ENCODE peak calls at places on chromosomes 13 and 19, in six cellular contexts. One of them, this sample, is unnamed.
A peak's percentile ranks its signal among the peaks of the same experiment; 100 is the strongest.

GRCh38 chr19:8832132-8833021 is at the start of the genes MBD3L1 and ZNF558:
- DNase-seq in stimulated activated CD4-positive, alpha-beta T cell treated with anti-CD3 and anti-CD28 coated beads, Interleukin-1b, Interleukin-23, amount 100 ng/mL, for 48 hours: peak; percentile 99
- DNase-seq in COR-L47: peak; percentile 96
- DNase-seq in T-helper 9 cell: peak; percentile 99
- DNase-seq in MM.1S: peak; percentile 96
- DNase-seq in adipocyte: peak; percentile 98
- DNase-seq in this sample: peak; percentile 98

GRCh38 chr19:40716031-40716654 is 543 bp downstream of the COQ8B start:
- DNase-seq in MM.1S: no peak
- DNase-seq in adipocyte: no peak
- DNase-seq in stimulated activated CD4-positive, alpha-beta T cell treated with anti-CD3 and anti-CD28 coated beads, Interleukin-1b, Interleukin-23, amount 100 ng/mL, for 48 hours: peak; percentile 81
- DNase-seq in T-helper 9 cell: peak; percentile 48
- DNase-seq in COR-L47: no peak
- DNase-seq in this sample: peak; percentile 87

GRCh38 chr19:5014941-5015340 is 46.0 kb downstream of the KDM4B start:
- DNase-seq in adipocyte: no peak
- DNase-seq in T-helper 9 cell: no peak
- DNase-seq in COR-L47: no peak
- DNase-seq in MM.1S: no peak
- DNase-seq in stimulated activated CD4-positive, alpha-beta T cell treated with anti-CD3 and anti-CD28 coated beads, Interleukin-1b, Interleukin-23, amount 100 ng/mL, for 48 hours: no peak
- DNase-seq in this sample: no peak

GRCh38 chr13:27264181-27264580 is 6.4 kb upstream of the RASL11A start:
- DNase-seq in MM.1S: no peak
- DNase-seq in COR-L47: peak; percentile 34
- DNase-seq in T-helper 9 cell: no peak
- DNase-seq in adipocyte: peak; percentile 74
- DNase-seq in stimulated activated CD4-positive, alpha-beta T cell treated with anti-CD3 and anti-CD28 coated beads, Interleukin-1b, Interleukin-23, amount 100 ng/mL, for 48 hours: no peak
- DNase-seq in this sample: no peak

GRCh38 chr19:40614595-40615411 is 13.6 kb downstream of the LTBP4 start:
- DNase-seq in T-helper 9 cell: peak; percentile 73
- DNase-seq in adipocyte: peak; percentile 95
- DNase-seq in MM.1S: peak; percentile 54
- DNase-seq in COR-L47: no peak
- DNase-seq in stimulated activated CD4-positive, alpha-beta T cell treated with anti-CD3 and anti-CD28 coated beads, Interleukin-1b, Interleukin-23, amount 100 ng/mL, for 48 hours: peak; percentile 98
- DNase-seq in this sample: peak; percentile 66

GRCh38 chr13:25607096-25607495 is 235.3 kb downstream of the ATP8A2 start:
- DNase-seq in stimulated activated CD4-positive, alpha-beta T cell treated with anti-CD3 and anti-CD28 coated beads, Interleukin-1b, Interleukin-23, amount 100 ng/mL, for 48 hours: no peak
- DNase-seq in COR-L47: no peak
- DNase-seq in T-helper 9 cell: no peak
- DNase-seq in MM.1S: no peak
- DNase-seq in adipocyte: no peak
- DNase-seq in this sample: no peak

GRCh38 chr13:114067381-114067885 is 65.0 kb downstream of the RASA3 start:
- DNase-seq in stimulated activated CD4-positive, alpha-beta T cell treated with anti-CD3 and anti-CD28 coated beads, Interleukin-1b, Interleukin-23, amount 100 ng/mL, for 48 hours: peak; percentile 52
- DNase-seq in MM.1S: peak; percentile 95
- DNase-seq in T-helper 9 cell: no peak
- DNase-seq in adipocyte: peak; percentile 53
- DNase-seq in COR-L47: no peak
- DNase-seq in this sample: no peak

GRCh38 chr19:45103625-45104319 is 10.8 kb downstream of the PPP1R37 start:
- DNase-seq in COR-L47: peak; percentile 59
- DNase-seq in stimulated activated CD4-positive, alpha-beta T cell treated with anti-CD3 and anti-CD28 coated beads, Interleukin-1b, Interleukin-23, amount 100 ng/mL, for 48 hours: no peak
- DNase-seq in adipocyte: no peak
- DNase-seq in T-helper 9 cell: no peak
- DNase-seq in MM.1S: no peak
- DNase-seq in this sample: peak; percentile 96

GRCh38 chr13:26719356-26719945 is 41.1 kb downstream of the GPR12 start:
- DNase-seq in adipocyte: peak; percentile 1
- DNase-seq in MM.1S: no peak
- DNase-seq in COR-L47: peak; percentile 62
- DNase-seq in stimulated activated CD4-positive, alpha-beta T cell treated with anti-CD3 and anti-CD28 coated beads, Interleukin-1b, Interleukin-23, amount 100 ng/mL, for 48 hours: no peak
- DNase-seq in T-helper 9 cell: no peak
- DNase-seq in this sample: peak; percentile 48

GRCh38 chr19:41263042-41263849 is 926 bp upstream of the HNRNPUL1 start:
- DNase-seq in adipocyte: peak; percentile 83
- DNase-seq in stimulated activated CD4-positive, alpha-beta T cell treated with anti-CD3 and anti-CD28 coated beads, Interleukin-1b, Interleukin-23, amount 100 ng/mL, for 48 hours: peak; percentile 92
- DNase-seq in COR-L47: peak; percentile 75
- DNase-seq in T-helper 9 cell: peak; percentile 84
- DNase-seq in MM.1S: peak; percentile 61
- DNase-seq in this sample: peak; percentile 90

GRCh38 chr13:30033681-30034447 is 183.4 kb upstream of the UBL3 start:
- DNase-seq in MM.1S: no peak
- DNase-seq in adipocyte: peak; percentile 90
- DNase-seq in T-helper 9 cell: no peak
- DNase-seq in stimulated activated CD4-positive, alpha-beta T cell treated with anti-CD3 and anti-CD28 coated beads, Interleukin-1b, Interleukin-23, amount 100 ng/mL, for 48 hours: no peak
- DNase-seq in COR-L47: no peak
- DNase-seq in this sample: peak; percentile 8

GRCh38 chr13:95485518-95486144 is 66.9 kb upstream of the CLDN10 start:
- DNase-seq in stimulated activated CD4-positive, alpha-beta T cell treated with anti-CD3 and anti-CD28 coated beads, Interleukin-1b, Interleukin-23, amount 100 ng/mL, for 48 hours: no peak
- DNase-seq in T-helper 9 cell: no peak
- DNase-seq in COR-L47: no peak
- DNase-seq in MM.1S: no peak
- DNase-seq in adipocyte: no peak
- DNase-seq in this sample: no peak

GRCh38 chr13:33519561-33520479 is 234.3 kb upstream of the STARD13 start:
- DNase-seq in stimulated activated CD4-positive, alpha-beta T cell treated with anti-CD3 and anti-CD28 coated beads, Interleukin-1b, Interleukin-23, amount 100 ng/mL, for 48 hours: no peak
- DNase-seq in adipocyte: peak; percentile 85
- DNase-seq in MM.1S: no peak
- DNase-seq in COR-L47: no peak
- DNase-seq in T-helper 9 cell: no peak
- DNase-seq in this sample: peak; percentile 46

GRCh38 chr19:3852614-3853254 is 16.1 kb downstream of the ZFR2 start:
- DNase-seq in stimulated activated CD4-positive, alpha-beta T cell treated with anti-CD3 and anti-CD28 coated beads, Interleukin-1b, Interleukin-23, amount 100 ng/mL, for 48 hours: no peak
- DNase-seq in adipocyte: peak; percentile 53
- DNase-seq in MM.1S: peak; percentile 65
- DNase-seq in COR-L47: no peak
- DNase-seq in T-helper 9 cell: peak; percentile 18
- DNase-seq in this sample: peak; percentile 74

GRCh38 chr19:52896431-52897148 is 845 bp downstream of the ZNF320 start:
- DNase-seq in COR-L47: peak; percentile 17
- DNase-seq in stimulated activated CD4-positive, alpha-beta T cell treated with anti-CD3 and anti-CD28 coated beads, Interleukin-1b, Interleukin-23, amount 100 ng/mL, for 48 hours: no peak
- DNase-seq in T-helper 9 cell: no peak
- DNase-seq in adipocyte: peak; percentile 37
- DNase-seq in MM.1S: no peak
- DNase-seq in this sample: peak; percentile 71

GRCh38 chr13:73932091-73932490 is 202.1 kb downstream of the KLF12 start:
- DNase-seq in MM.1S: no peak
- DNase-seq in T-helper 9 cell: no peak
- DNase-seq in adipocyte: no peak
- DNase-seq in COR-L47: no peak
- DNase-seq in stimulated activated CD4-positive, alpha-beta T cell treated with anti-CD3 and anti-CD28 coated beads, Interleukin-1b, Interleukin-23, amount 100 ng/mL, for 48 hours: no peak
- DNase-seq in this sample: no peak

GRCh38 chr13:32846020-32846451 is 170.2 kb upstream of the KL start:
- DNase-seq in COR-L47: no peak
- DNase-seq in T-helper 9 cell: no peak
- DNase-seq in MM.1S: no peak
- DNase-seq in adipocyte: no peak
- DNase-seq in stimulated activated CD4-positive, alpha-beta T cell treated with anti-CD3 and anti-CD28 coated beads, Interleukin-1b, Interleukin-23, amount 100 ng/mL, for 48 hours: peak; percentile 35
- DNase-seq in this sample: peak; percentile 75

GRCh38 chr19:35736913-35737886 is 5.1 kb downstream of the IGFLR1 start:
- DNase-seq in T-helper 9 cell: no peak
- DNase-seq in adipocyte: no peak
- DNase-seq in MM.1S: no peak
- DNase-seq in COR-L47: no peak
- DNase-seq in stimulated activated CD4-positive, alpha-beta T cell treated with anti-CD3 and anti-CD28 coated beads, Interleukin-1b, Interleukin-23, amount 100 ng/mL, for 48 hours: no peak
- DNase-seq in this sample: peak; percentile 9

GRCh38 chr19:50703915-50704548 is 15.6 kb downstream of the SHANK1 start:
- DNase-seq in stimulated activated CD4-positive, alpha-beta T cell treated with anti-CD3 and anti-CD28 coated beads, Interleukin-1b, Interleukin-23, amount 100 ng/mL, for 48 hours: no peak
- DNase-seq in T-helper 9 cell: no peak
- DNase-seq in adipocyte: no peak
- DNase-seq in COR-L47: no peak
- DNase-seq in MM.1S: no peak
- DNase-seq in this sample: peak; percentile 29

GRCh38 chr13:33340631-33341030 is 55.1 kb upstream of the STARD13 start:
- DNase-seq in COR-L47: no peak
- DNase-seq in stimulated activated CD4-positive, alpha-beta T cell treated with anti-CD3 and anti-CD28 coated beads, Interleukin-1b, Interleukin-23, amount 100 ng/mL, for 48 hours: no peak
- DNase-seq in T-helper 9 cell: no peak
- DNase-seq in adipocyte: peak; percentile 87
- DNase-seq in MM.1S: no peak
- DNase-seq in this sample: no peak

GRCh38 chr19:12293771-12294307 is 844 bp downstream of the ZNF44 start:
- DNase-seq in COR-L47: peak; percentile 12
- DNase-seq in MM.1S: peak; percentile 80
- DNase-seq in T-helper 9 cell: peak; percentile 34
- DNase-seq in stimulated activated CD4-positive, alpha-beta T cell treated with anti-CD3 and anti-CD28 coated beads, Interleukin-1b, Interleukin-23, amount 100 ng/mL, for 48 hours: peak; percentile 52
- DNase-seq in adipocyte: peak; percentile 88
- DNase-seq in this sample: peak; percentile 62

GRCh38 chr13:40668335-40668734 is 1.9 kb upstream of the FOXO1 start:
- DNase-seq in T-helper 9 cell: no peak
- DNase-seq in stimulated activated CD4-positive, alpha-beta T cell treated with anti-CD3 and anti-CD28 coated beads, Interleukin-1b, Interleukin-23, amount 100 ng/mL, for 48 hours: no peak
- DNase-seq in MM.1S: peak; percentile 29
- DNase-seq in COR-L47: no peak
- DNase-seq in adipocyte: peak; percentile 51
- DNase-seq in this sample: no peak

GRCh38 chr19:39212377-39212742 is 8.3 kb upstream of the SYCN start:
- DNase-seq in MM.1S: peak; percentile 18
- DNase-seq in T-helper 9 cell: peak; percentile 46
- DNase-seq in adipocyte: peak; percentile 16
- DNase-seq in stimulated activated CD4-positive, alpha-beta T cell treated with anti-CD3 and anti-CD28 coated beads, Interleukin-1b, Interleukin-23, amount 100 ng/mL, for 48 hours: peak; percentile 66
- DNase-seq in COR-L47: no peak
- DNase-seq in this sample: peak; percentile 62

GRCh38 chr19:34213283-34213682 is 41.0 kb downstream of the LSM14A start:
- DNase-seq in T-helper 9 cell: no peak
- DNase-seq in stimulated activated CD4-positive, alpha-beta T cell treated with anti-CD3 and anti-CD28 coated beads, Interleukin-1b, Interleukin-23, amount 100 ng/mL, for 48 hours: no peak
- DNase-seq in adipocyte: no peak
- DNase-seq in MM.1S: no peak
- DNase-seq in COR-L47: no peak
- DNase-seq in this sample: no peak

GRCh38 chr19:4814625-4815425 is 16.7 kb downstream of the TICAM1 start:
- DNase-seq in MM.1S: no peak
- DNase-seq in adipocyte: peak; percentile 62
- DNase-seq in COR-L47: no peak
- DNase-seq in stimulated activated CD4-positive, alpha-beta T cell treated with anti-CD3 and anti-CD28 coated beads, Interleukin-1b, Interleukin-23, amount 100 ng/mL, for 48 hours: no peak
- DNase-seq in T-helper 9 cell: no peak
- DNase-seq in this sample: no peak

GRCh38 chr13:93529961-93530360 is 303.4 kb downstream of the GPC6 start:
- DNase-seq in T-helper 9 cell: no peak
- DNase-seq in MM.1S: no peak
- DNase-seq in COR-L47: no peak
- DNase-seq in stimulated activated CD4-positive, alpha-beta T cell treated with anti-CD3 and anti-CD28 coated beads, Interleukin-1b, Interleukin-23, amount 100 ng/mL, for 48 hours: no peak
- DNase-seq in adipocyte: no peak
- DNase-seq in this sample: peak; percentile 96

GRCh38 chr19:1744133-1744665 is 9.1 kb upstream of the ONECUT3 start:
- DNase-seq in COR-L47: no peak
- DNase-seq in adipocyte: no peak
- DNase-seq in T-helper 9 cell: no peak
- DNase-seq in MM.1S: no peak
- DNase-seq in stimulated activated CD4-positive, alpha-beta T cell treated with anti-CD3 and anti-CD28 coated beads, Interleukin-1b, Interleukin-23, amount 100 ng/mL, for 48 hours: no peak
- DNase-seq in this sample: no peak

GRCh38 chr19:6270822-6271221 is 9.0 kb downstream of the MLLT1 start:
- DNase-seq in T-helper 9 cell: no peak
- DNase-seq in stimulated activated CD4-positive, alpha-beta T cell treated with anti-CD3 and anti-CD28 coated beads, Interleukin-1b, Interleukin-23, amount 100 ng/mL, for 48 hours: no peak
- DNase-seq in MM.1S: no peak
- DNase-seq in COR-L47: no peak
- DNase-seq in adipocyte: no peak
- DNase-seq in this sample: no peak

GRCh38 chr19:18274303-18274775 is at the start of gene IQCN:
- DNase-seq in stimulated activated CD4-positive, alpha-beta T cell treated with anti-CD3 and anti-CD28 coated beads, Interleukin-1b, Interleukin-23, amount 100 ng/mL, for 48 hours: no peak
- DNase-seq in MM.1S: no peak
- DNase-seq in adipocyte: peak; percentile 65
- DNase-seq in COR-L47: no peak
- DNase-seq in T-helper 9 cell: no peak
- DNase-seq in this sample: no peak

GRCh38 chr19:2037676-2038255 is 13.3 kb downstream of the MKNK2 start:
- DNase-seq in MM.1S: peak; percentile 5
- DNase-seq in T-helper 9 cell: no peak
- DNase-seq in stimulated activated CD4-positive, alpha-beta T cell treated with anti-CD3 and anti-CD28 coated beads, Interleukin-1b, Interleukin-23, amount 100 ng/mL, for 48 hours: no peak
- DNase-seq in adipocyte: no peak
- DNase-seq in COR-L47: no peak
- DNase-seq in this sample: no peak

GRCh38 chr13:110546933-110547332 is 14.6 kb downstream of the RAB20 start:
- DNase-seq in adipocyte: peak; percentile 97
- DNase-seq in T-helper 9 cell: no peak
- DNase-seq in stimulated activated CD4-positive, alpha-beta T cell treated with anti-CD3 and anti-CD28 coated beads, Interleukin-1b, Interleukin-23, amount 100 ng/mL, for 48 hours: no peak
- DNase-seq in COR-L47: no peak
- DNase-seq in MM.1S: no peak
- DNase-seq in this sample: no peak

GRCh38 chr13:23466144-23467002 is 32.9 kb upstream of the SACS start:
- DNase-seq in T-helper 9 cell: peak; percentile 34
- DNase-seq in MM.1S: peak; percentile 70
- DNase-seq in adipocyte: peak; percentile 91
- DNase-seq in stimulated activated CD4-positive, alpha-beta T cell treated with anti-CD3 and anti-CD28 coated beads, Interleukin-1b, Interleukin-23, amount 100 ng/mL, for 48 hours: peak; percentile 61
- DNase-seq in COR-L47: peak; percentile 69
- DNase-seq in this sample: peak; percentile 75

GRCh38 chr19:1933942-1934341 is 7.0 kb upstream of the CSNK1G2 start:
- DNase-seq in adipocyte: no peak
- DNase-seq in stimulated activated CD4-positive, alpha-beta T cell treated with anti-CD3 and anti-CD28 coated beads, Interleukin-1b, Interleukin-23, amount 100 ng/mL, for 48 hours: no peak
- DNase-seq in COR-L47: no peak
- DNase-seq in T-helper 9 cell: no peak
- DNase-seq in MM.1S: no peak
- DNase-seq in this sample: no peak

GRCh38 chr13:23477096-23477495 is 43.6 kb upstream of the SACS start:
- DNase-seq in MM.1S: no peak
- DNase-seq in T-helper 9 cell: no peak
- DNase-seq in stimulated activated CD4-positive, alpha-beta T cell treated with anti-CD3 and anti-CD28 coated beads, Interleukin-1b, Interleukin-23, amount 100 ng/mL, for 48 hours: no peak
- DNase-seq in COR-L47: no peak
- DNase-seq in adipocyte: no peak
- DNase-seq in this sample: peak; percentile 1

GRCh38 chr19:18304496-18305312 is 18.2 kb downstream of the LSM4 start:
- DNase-seq in adipocyte: peak; percentile 92
- DNase-seq in COR-L47: no peak
- DNase-seq in T-helper 9 cell: peak; percentile 75
- DNase-seq in stimulated activated CD4-positive, alpha-beta T cell treated with anti-CD3 and anti-CD28 coated beads, Interleukin-1b, Interleukin-23, amount 100 ng/mL, for 48 hours: peak; percentile 86
- DNase-seq in MM.1S: peak; percentile 58
- DNase-seq in this sample: peak; percentile 42

GRCh38 chr19:39160523-39160861 is 34.9 kb downstream of the PAK4 start:
- DNase-seq in T-helper 9 cell: no peak
- DNase-seq in MM.1S: no peak
- DNase-seq in adipocyte: peak; percentile 11
- DNase-seq in COR-L47: no peak
- DNase-seq in stimulated activated CD4-positive, alpha-beta T cell treated with anti-CD3 and anti-CD28 coated beads, Interleukin-1b, Interleukin-23, amount 100 ng/mL, for 48 hours: no peak
- DNase-seq in this sample: no peak

GRCh38 chr13:110774490-110774889 is 61.0 kb downstream of the ING1 start:
- DNase-seq in stimulated activated CD4-positive, alpha-beta T cell treated with anti-CD3 and anti-CD28 coated beads, Interleukin-1b, Interleukin-23, amount 100 ng/mL, for 48 hours: no peak
- DNase-seq in MM.1S: no peak
- DNase-seq in adipocyte: no peak
- DNase-seq in COR-L47: no peak
- DNase-seq in T-helper 9 cell: no peak
- DNase-seq in this sample: no peak

GRCh38 chr19:45150731-45151725 is 9.8 kb downstream of the NKPD1 start:
- DNase-seq in T-helper 9 cell: no peak
- DNase-seq in MM.1S: no peak
- DNase-seq in COR-L47: no peak
- DNase-seq in adipocyte: no peak
- DNase-seq in stimulated activated CD4-positive, alpha-beta T cell treated with anti-CD3 and anti-CD28 coated beads, Interleukin-1b, Interleukin-23, amount 100 ng/mL, for 48 hours: no peak
- DNase-seq in this sample: peak; percentile 54

GRCh38 chr19:20318616-20319015 is 151.6 kb downstream of the ZNF486 start:
- DNase-seq in COR-L47: no peak
- DNase-seq in stimulated activated CD4-positive, alpha-beta T cell treated with anti-CD3 and anti-CD28 coated beads, Interleukin-1b, Interleukin-23, amount 100 ng/mL, for 48 hours: no peak
- DNase-seq in adipocyte: no peak
- DNase-seq in T-helper 9 cell: no peak
- DNase-seq in MM.1S: no peak
- DNase-seq in this sample: no peak